ENCODE peak calls at places on chromosomes 13 and 19, in seven cellular contexts. X, I, V, E, S, N and F are unnamed samples.

GRCh38 chr13:21837288-21837687 is 166.4 kb downstream of the FGF9 start:
- DNase-seq in X (no peak), I (no peak), V (no peak), E (no peak), S (no peak), N (no peak), F (no peak)

GRCh38 chr13:107867701-107868661 is 347.4 kb downstream of the LIG4 start:
- DNase-seq in X (peak), I (no peak), V (no peak), E (no peak), S (no peak), N (peak), F (no peak)

GRCh38 chr19:1566392-1567115 is 1.6 kb downstream of the MEX3D start:
- DNase-seq in X (peak), I (peak), V (peak), E (no peak), S (peak), N (no peak), F (peak)

GRCh38 chr13:29791508-29791907 is 58.9 kb downstream of the UBL3 start:
- DNase-seq in X (no peak), I (no peak), V (no peak), E (no peak), S (no peak), N (no peak), F (no peak)

GRCh38 chr19:40862785-40863184 is 12.5 kb upstream of the CYP2A6 start:
- DNase-seq in X (no peak), I (no peak), V (no peak), E (no peak), S (no peak), N (no peak), F (no peak)

GRCh38 chr19:45901912-45902650 is at the start of gene MYPOP:
- DNase-seq in X (no peak), I (no peak), V (no peak), E (no peak), S (no peak), N (peak), F (no peak)

GRCh38 chr19:15315101-15315500 is 17.2 kb downstream of the BRD4 start:
- DNase-seq in X (no peak), I (no peak), V (no peak), E (no peak), S (no peak), N (no peak), F (no peak)

GRCh38 chr19:35117017-35117570 is 1.5 kb downstream of the FXYD3 start:
- DNase-seq in X (no peak), I (no peak), V (no peak), E (no peak), S (no peak), N (no peak), F (no peak)

GRCh38 chr19:30076751-30077670 is 135.0 kb downstream of the URI1 start:
- DNase-seq in X (no peak), I (no peak), V (no peak), E (no peak), S (no peak), N (no peak), F (no peak)